ENCODE peak calls at places on chromosomes 2 and 18, in nine cellular contexts. K is GM23248, I is ovary, S is neuronal stem cell, L is pancreas, D is small intestine, C is vagina, W is BE2C, X is adrenal gland. T is an unnamed sample.

GRCh38 chr18:56489901-56490300 is 148.5 kb downstream of the TXNL1 start:
- DNase-seq in S (no peak), W (no peak), C (no peak), X (no peak), L (no peak), K (no peak), D (no peak), I (no peak), T (no peak)

GRCh38 chr2:120875431-120875830 is 139.8 kb downstream of the GLI2 start:
- DNase-seq in D (no peak), I (no peak), L (no peak), C (no peak), W (no peak), K (no peak), S (no peak), X (no peak), T (no peak)

GRCh38 chr2:204479557-204479956 is 65.7 kb upstream of the PARD3B start:
- DNase-seq in D (no peak), I (no peak), C (no peak), X (no peak), K (peak; percentile 25), L (no peak), W (no peak), S (no peak), T (no peak)

GRCh38 chr2:71595549-71595948 is 142.2 kb downstream of the DYSF start:
- DNase-seq in L (no peak), S (no peak), X (no peak), W (no peak), D (no peak), C (no peak), I (no peak), K (no peak), T (no peak)

GRCh38 chr2:74740395-74741075 is 86.5 kb downstream of the SEMA4F start:
- DNase-seq in K (peak; percentile 99), D (peak; percentile 82), S (no peak), W (peak; percentile 50), X (peak; percentile 76), L (no peak), I (no peak), C (no peak), T (no peak)

GRCh38 chr2:151070253-151070652 is 191.4 kb downstream of the RBM43 start:
- DNase-seq in X (no peak), C (no peak), D (no peak), S (no peak), K (no peak), I (no peak), L (no peak), W (no peak), T (no peak)

GRCh38 chr2:38704664-38705063 is 38.8 kb downstream of the GALM start:
- DNase-seq in S (no peak), D (no peak), K (no peak), X (no peak), L (no peak), C (no peak), I (no peak), W (no peak), T (no peak)

GRCh38 chr18:59846814-59847490 is 52.8 kb upstream of the PMAIP1 start:
- DNase-seq in S (no peak), X (no peak), D (peak; percentile 87), W (no peak), L (no peak), K (peak; percentile 49), C (no peak), I (no peak), T (no peak)

GRCh38 chr2:109045505-109045904 is 56.5 kb upstream of the EDAR start:
- DNase-seq in W (no peak), I (no peak), D (peak; percentile 36), L (no peak), K (no peak), X (no peak), C (no peak), S (no peak), T (no peak)

GRCh38 chr2:23404426-23404825 is 19.4 kb downstream of the KLHL29 start:
- DNase-seq in I (peak; percentile 42), W (peak; percentile 73), C (no peak), D (peak; percentile 49), K (peak; percentile 71), X (no peak), S (no peak), L (no peak), T (no peak)

GRCh38 chr2:96926236-96926635 is 56.4 kb upstream of the SEMA4C start:
- DNase-seq in L (no peak), S (no peak), W (no peak), I (no peak), X (no peak), D (no peak), K (no peak), C (no peak), T (no peak)

GRCh38 chr2:23411752-23412431 is 26.9 kb downstream of the KLHL29 start:
- DNase-seq in C (no peak), W (no peak), X (no peak), L (no peak), S (no peak), D (no peak), I (no peak), K (peak; percentile 96), T (no peak)

GRCh38 chr2:241102239-241102803 is at the start of gene MTERF4:
- DNase-seq in S (peak; percentile 83), I (peak; percentile 83), X (peak; percentile 90), W (peak; percentile 91), L (peak; percentile 88), D (peak; percentile 90), C (no peak), K (peak; percentile 93), T (peak; percentile 84)

GRCh38 chr18:78378983-78379382 is 600.6 kb upstream of the SALL3 start:
- DNase-seq in L (no peak), S (no peak), W (no peak), K (no peak), C (no peak), I (no peak), D (no peak), X (no peak), T (no peak)

GRCh38 chr18:22557160-22557941 is 139.6 kb upstream of the CTAGE1 start:
- DNase-seq in W (no peak), I (no peak), S (no peak), X (no peak), D (no peak), C (no peak), L (no peak), K (no peak), T (no peak)

GRCh38 chr2:201199847-201200246 is 16.9 kb downstream of the CASP10 start:
- DNase-seq in K (no peak), C (no peak), W (no peak), S (no peak), D (no peak), I (no peak), X (no peak), L (no peak), T (no peak)

GRCh38 chr2:115739574-115739973 is 1297.1 kb downstream of the DPP10 start:
- DNase-seq in X (no peak), I (no peak), C (no peak), S (peak; percentile 0), D (peak; percentile 1), K (no peak), W (no peak), L (no peak), T (no peak)

GRCh38 chr2:203328735-203329549 is 748 bp downstream of the ABI2 start:
- DNase-seq in I (peak; percentile 27), D (peak; percentile 9), W (peak; percentile 51), X (peak; percentile 46), K (peak; percentile 85), L (no peak), S (peak; percentile 59), C (no peak), T (peak; percentile 20)

GRCh38 chr2:234881413-234882241 is 70.2 kb upstream of the SH3BP4 start:
- DNase-seq in L (peak; percentile 92), S (peak; percentile 31), W (peak; percentile 94), I (peak; percentile 88), D (peak; percentile 92), X (peak; percentile 95), C (no peak), K (peak; percentile 77), T (peak; percentile 38)

GRCh38 chr18:3409811-3410210 is 40.2 kb upstream of the TGIF1 start:
- DNase-seq in X (no peak), S (peak; percentile 11), W (no peak), C (no peak), K (no peak), D (no peak), L (no peak), I (no peak), T (no peak)

GRCh38 chr2:154375625-154376020 is 322.9 kb upstream of the KCNJ3 start:
- DNase-seq in S (peak; percentile 42), L (no peak), I (no peak), W (peak; percentile 6), K (peak; percentile 72), X (no peak), C (no peak), D (peak; percentile 37), T (no peak)

GRCh38 chr2:239678666-239679296 is 278.0 kb upstream of the HDAC4 start:
- DNase-seq in W (no peak), I (no peak), C (no peak), S (no peak), K (no peak), D (no peak), L (no peak), X (no peak), T (no peak)

GRCh38 chr2:101718993-101719571 is 21.6 kb downstream of the MAP4K4 start:
- DNase-seq in S (no peak), K (peak; percentile 50), L (no peak), D (no peak), W (no peak), I (no peak), X (no peak), C (no peak), T (no peak)
- H3K4me3 ChIP-seq in S (no peak overlapping the region), K (no peak overlapping the region), L (no peak overlapping the region), D (no peak overlapping the region), W (no peak overlapping the region), I (no peak overlapping the region), X (no peak overlapping the region), C (no peak overlapping the region), T (peak overlapping the region; percentile 67)

DNA sequence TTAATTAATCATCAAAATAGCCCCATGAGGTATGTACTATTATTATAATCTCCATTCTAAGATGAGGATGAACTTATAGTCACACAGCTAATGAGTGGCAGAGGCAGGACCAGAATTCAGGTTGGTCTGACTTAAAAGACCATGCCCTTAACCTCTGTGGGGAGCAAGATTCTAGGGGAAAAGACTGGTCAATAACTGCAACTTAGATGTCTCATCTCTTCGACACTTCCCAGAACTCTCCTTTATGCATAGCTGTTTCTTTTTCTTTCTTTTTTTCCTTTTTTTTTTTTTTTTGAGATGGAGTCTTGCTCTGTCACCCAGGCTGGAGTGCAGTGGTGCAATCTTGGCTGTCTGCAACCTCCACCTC is 66.3 kb upstream of the RTN4 start:
- DNase-seq in W (no peak), S (no peak), K (no peak), I (no peak), X (no peak), C (no peak), D (no peak), L (no peak), T (no peak)
- H3K4me1 ChIP-seq in W (peaks cover 16% of the 10 kb centered on the region), S (peaks cover 40% of the 10 kb centered on the region), K (peaks cover 64% of the 10 kb centered on the region), I (peaks cover 16% of the 10 kb centered on the region), X (peaks cover 20% of the 10 kb centered on the region), C (peaks cover 34% of the 10 kb centered on the region), D (peaks cover 6% of the 10 kb centered on the region), L (peaks cover 3% of the 10 kb centered on the region), T (no peaks in the 10 kb centered on the region)

GRCh38 chr2:20668470-20668869 is 1.5 kb downstream of the GDF7 start:
- DNase-seq in L (no peak), W (no peak), K (no peak), S (no peak), I (no peak), X (no peak), C (no peak), D (no peak), T (no peak)
- H3K27me3 ChIP-seq in L (no peaks in the 10 kb centered on the region), W (peaks cover 75% of the 10 kb centered on the region), K (peaks cover 89% of the 10 kb centered on the region), S (peaks cover 91% of the 10 kb centered on the region), I (peaks cover 5% of the 10 kb centered on the region), X (peaks cover 76% of the 10 kb centered on the region), C (no peaks in the 10 kb centered on the region), D (peaks cover 68% of the 10 kb centered on the region), T (peaks cover 36% of the 10 kb centered on the region)

GRCh38 chr2:68134120-68134519 is 23.6 kb upstream of the PNO1 start:
- DNase-seq in X (no peak), W (no peak), L (no peak), D (no peak), S (no peak), C (no peak), K (no peak), I (no peak), T (no peak)
- H3K4me3 ChIP-seq in X (no peak overlapping the region), W (no peak overlapping the region), L (no peak overlapping the region), D (no peak overlapping the region), S (no peak overlapping the region), C (no peak overlapping the region), K (no peak overlapping the region), I (no peak overlapping the region), T (no peak overlapping the region)

T was measured in CD4-positive, CD25-positive, alpha-beta regulatory T cell.